ENCODE peak calls at places on chromosomes 11 and 22, in seven cellular contexts. S is IMR-90; Q is GM10248; L is fibroblast of pulmonary artery; T is NK-92 treated with Interleukin-12 subunit alpha and Interleukin-12 subunit beta, amount 100 ng/mL, for 24 hours; M is activated CD4-positive, alpha-beta T cell treated with anti-CD3 and anti-CD28 coated beads, Interleukin-2, amount 50 U/mL, for 1 hour; P is HTR-8/SVneo. J is an unnamed sample.

GRCh38 chr11:10351768-10352641 is 47.1 kb downstream of the ADM start:
- DNase-seq in S (peak; percentile 95), Q (no peak), L (peak; percentile 92), T (no peak), M (no peak), P (peak; percentile 51), J (no peak)

GRCh38 chr11:120746395-120746794 is 234.8 kb downstream of the GRIK4 start:
- DNase-seq in S (no peak), Q (no peak), L (no peak), T (no peak), M (no peak), P (no peak), J (no peak)

GRCh38 chr22:40567626-40568328 is 68.7 kb downstream of the MRTFA start:
- DNase-seq in S (no peak), Q (no peak), L (no peak), T (no peak), M (no peak), P (no peak), J (no peak)

GRCh38 chr22:45891471-45891995 is 85.4 kb downstream of the WNT7B start:
- DNase-seq in S (no peak), Q (no peak), L (no peak), T (no peak), M (no peak), P (no peak), J (no peak)

GRCh38 chr11:113806403-113806802 is 26.8 kb downstream of the CLDN25 start:
- DNase-seq in S (peak; percentile 7), Q (peak; percentile 43), L (peak; percentile 29), T (no peak), M (no peak), P (peak; percentile 28), J (peak; percentile 43)

GRCh38 chr11:11708256-11708655 is 86.5 kb upstream of the GALNT18 start:
- DNase-seq in S (no peak), Q (no peak), L (no peak), T (no peak), M (no peak), P (no peak), J (no peak)

GRCh38 chr11:128804481-128804880 is 62.6 kb downstream of the KCNJ1 start:
- DNase-seq in S (peak; percentile 83), Q (no peak), L (peak; percentile 55), T (no peak), M (no peak), P (no peak), J (no peak)

GRCh38 chr11:68341557-68342458 is 29.4 kb downstream of the LRP5 start:
- DNase-seq in S (no peak), Q (no peak), L (no peak), T (no peak), M (no peak), P (no peak), J (no peak)

GRCh38 chr22:33803371-33803770 is 116.9 kb downstream of the LARGE1 start:
- DNase-seq in S (peak; percentile 98), Q (no peak), L (peak; percentile 88), T (no peak), M (no peak), P (no peak), J (no peak)

GRCh38 chr22:45318168-45318557 is 8.4 kb downstream of the FAM118A start:
- DNase-seq in S (peak; percentile 97), Q (peak; percentile 85), L (peak; percentile 98), T (peak; percentile 64), M (peak; percentile 84), P (no peak), J (peak; percentile 87)

GRCh38 chr11:115541518-115541917 is 37.3 kb upstream of the CADM1 start:
- DNase-seq in S (no peak), Q (no peak), L (no peak), T (no peak), M (no peak), P (no peak), J (no peak)

GRCh38 chr22:40233886-40234285 is 56.2 kb downstream of the TNRC6B start:
- DNase-seq in S (no peak), Q (no peak), L (no peak), T (no peak), M (no peak), P (no peak), J (no peak)

GRCh38 chr22:22507743-22508273 is 734 bp downstream of the ZNF280B start:
- DNase-seq in S (no peak), Q (no peak), L (no peak), T (no peak), M (no peak), P (no peak), J (peak; percentile 19)

GRCh38 chr11:120334894-120335462 is 1.2 kb upstream of the ARHGEF12 start:
- DNase-seq in S (peak; percentile 94), Q (peak; percentile 54), L (peak; percentile 94), T (peak; percentile 8), M (peak; percentile 54), P (peak; percentile 46), J (peak; percentile 79)

GRCh38 chr22:26656896-26657851 is at the start of gene MIAT:
- DNase-seq in S (peak; percentile 24), Q (peak; percentile 80), L (no peak), T (no peak), M (peak; percentile 65), P (no peak), J (peak; percentile 83)

GRCh38 chr11:15059132-15059531 is 14.3 kb upstream of the CALCB start:
- DNase-seq in S (no peak), Q (no peak), L (no peak), T (no peak), M (no peak), P (no peak), J (no peak)

GRCh38 chr11:76859708-76860233 is 947 bp upstream of the ACER3 start:
- DNase-seq in S (no peak), Q (no peak), L (no peak), T (no peak), M (no peak), P (no peak), J (no peak)

GRCh38 chr22:30310881-30311771 is 15.6 kb downstream of the TBC1D10A start:
- DNase-seq in S (peak; percentile 61), Q (no peak), L (peak; percentile 72), T (no peak), M (no peak), P (no peak), J (no peak)

GRCh38 chr11:95266751-95267374 is 35.9 kb upstream of the SESN3 start:
- DNase-seq in S (no peak), Q (no peak), L (no peak), T (no peak), M (no peak), P (no peak), J (no peak)

GRCh38 chr22:40954095-40954494 is 2.9 kb downstream of the RBX1 start:
- DNase-seq in S (no peak), Q (no peak), L (no peak), T (no peak), M (no peak), P (no peak), J (no peak)

GRCh38 chr22:29689201-29689871 is 30.5 kb upstream of the CABP7 start:
- DNase-seq in S (no peak), Q (no peak), L (no peak), T (no peak), M (no peak), P (no peak), J (no peak)

GRCh38 chr11:49208006-49208721 is at the start of gene FOLH1:
- DNase-seq in S (no peak), Q (peak; percentile 8), L (peak; percentile 11), T (no peak), M (no peak), P (no peak), J (peak; percentile 13)

GRCh38 chr11:123300874-123301695 is 106.0 kb upstream of the CLMP start:
- DNase-seq in S (peak; percentile 68), Q (no peak), L (peak; percentile 79), T (no peak), M (no peak), P (no peak), J (no peak)

GRCh38 chr11:85661972-85662664 is 2.8 kb downstream of the CREBZF start:
- DNase-seq in S (peak; percentile 39), Q (no peak), L (peak; percentile 39), T (no peak), M (no peak), P (no peak), J (no peak)

GRCh38 chr22:41983516-41983915 is 14.3 kb downstream of the SEPTIN3 start:
- DNase-seq in S (no peak), Q (no peak), L (peak; percentile 52), T (no peak), M (no peak), P (no peak), J (no peak)

GRCh38 chr22:18154821-18155390 is 4.9 kb downstream of the USP18 start:
- DNase-seq in S (no peak), Q (no peak), L (no peak), T (no peak), M (no peak), P (no peak), J (peak; percentile 8)

GRCh38 chr11:25992254-25992653 is 339.7 kb upstream of the ANO3 start:
- DNase-seq in S (no peak), Q (no peak), L (peak; percentile 7), T (no peak), M (no peak), P (no peak), J (no peak)

GRCh38 chr11:15615412-15616096 is 500.8 kb downstream of the INSC start:
- DNase-seq in S (no peak), Q (no peak), L (no peak), T (no peak), M (no peak), P (no peak), J (no peak)

GRCh38 chr11:28384418-28384817 is 276.2 kb downstream of the METTL15 start:
- DNase-seq in S (peak; percentile 99), Q (no peak), L (peak; percentile 73), T (no peak), M (no peak), P (no peak), J (no peak)